ENCODE peak calls at places on chromosomes 1 and 21, in seven cellular contexts. I is keratinocyte, F is body of pancreas, K is uterus, P is pancreas, V is progenitor cell of endocrine pancreas, D is B cell. E is an unnamed sample.

GRCh38 chr1:22812993-22813790 is 102.6 kb downstream of the EPHB2 start:
- DNase-seq in I (no peak), F (no peak), K (no peak), P (peak; percentile 21), V (no peak), D (no peak), E (no peak)

GRCh38 chr1:36778773-36779172 is 255.5 kb downstream of the GRIK3 start:
- DNase-seq in I (no peak), F (no peak), K (no peak), P (no peak), V (no peak), D (no peak), E (no peak)

GRCh38 chr1:150863765-150864164 is 12.6 kb downstream of the ARNT start:
- DNase-seq in I (no peak), F (no peak), K (no peak), P (no peak), V (no peak), D (no peak), E (no peak)

GRCh38 chr21:36968414-36968813 is 1.9 kb upstream of the HLCS start:
- DNase-seq in I (no peak), F (no peak), K (no peak), P (no peak), V (no peak), D (no peak), E (no peak)

GRCh38 chr21:43959231-43960041 is 52.7 kb upstream of the TRAPPC10 start:
- DNase-seq in I (no peak), F (no peak), K (no peak), P (peak; percentile 54), V (no peak), D (peak; percentile 24), E (no peak)

GRCh38 chr1:197917813-197918646 is 858 bp downstream of the LHX9 start:
- DNase-seq in I (no peak), F (no peak), K (no peak), P (peak; percentile 73), V (no peak), D (peak; percentile 48), E (no peak)

GRCh38 chr1:207495816-207496792 is at the start of gene CR1:
- DNase-seq in I (no peak), F (no peak), K (no peak), P (peak; percentile 69), V (peak; percentile 26), D (peak; percentile 74), E (no peak)

GRCh38 chr1:42786097-42786496 is 1.3 kb downstream of the TMEM269 start:
- DNase-seq in I (no peak), F (no peak), K (no peak), P (no peak), V (no peak), D (no peak), E (no peak)

GRCh38 chr1:155892801-155893200 is 18.3 kb downstream of the RIT1 start:
- DNase-seq in I (no peak), F (no peak), K (no peak), P (no peak), V (no peak), D (no peak), E (no peak)

GRCh38 chr1:228902781-228903572 is 167.7 kb downstream of the RHOU start:
- DNase-seq in I (peak; percentile 2), F (peak; percentile 88), K (peak; percentile 88), P (peak; percentile 86), V (no peak), D (no peak), E (no peak)

GRCh38 chr1:26539722-26540121 is 10.2 kb downstream of the RPS6KA1 start:
- DNase-seq in I (no peak), F (no peak), K (no peak), P (no peak), V (no peak), D (no peak), E (no peak)

GRCh38 chr1:26537951-26538352 is 8.4 kb downstream of the RPS6KA1 start:
- DNase-seq in I (no peak), F (no peak), K (no peak), P (no peak), V (no peak), D (peak; percentile 64), E (no peak)

GRCh38 chr1:26540346-26540745 is 10.8 kb downstream of the RPS6KA1 start:
- DNase-seq in I (no peak), F (no peak), K (no peak), P (no peak), V (no peak), D (no peak), E (no peak)

GRCh38 chr1:26536521-26536920 is 7.0 kb downstream of the RPS6KA1 start:
- DNase-seq in I (no peak), F (no peak), K (no peak), P (no peak), V (no peak), D (no peak), E (no peak)

DNA sequence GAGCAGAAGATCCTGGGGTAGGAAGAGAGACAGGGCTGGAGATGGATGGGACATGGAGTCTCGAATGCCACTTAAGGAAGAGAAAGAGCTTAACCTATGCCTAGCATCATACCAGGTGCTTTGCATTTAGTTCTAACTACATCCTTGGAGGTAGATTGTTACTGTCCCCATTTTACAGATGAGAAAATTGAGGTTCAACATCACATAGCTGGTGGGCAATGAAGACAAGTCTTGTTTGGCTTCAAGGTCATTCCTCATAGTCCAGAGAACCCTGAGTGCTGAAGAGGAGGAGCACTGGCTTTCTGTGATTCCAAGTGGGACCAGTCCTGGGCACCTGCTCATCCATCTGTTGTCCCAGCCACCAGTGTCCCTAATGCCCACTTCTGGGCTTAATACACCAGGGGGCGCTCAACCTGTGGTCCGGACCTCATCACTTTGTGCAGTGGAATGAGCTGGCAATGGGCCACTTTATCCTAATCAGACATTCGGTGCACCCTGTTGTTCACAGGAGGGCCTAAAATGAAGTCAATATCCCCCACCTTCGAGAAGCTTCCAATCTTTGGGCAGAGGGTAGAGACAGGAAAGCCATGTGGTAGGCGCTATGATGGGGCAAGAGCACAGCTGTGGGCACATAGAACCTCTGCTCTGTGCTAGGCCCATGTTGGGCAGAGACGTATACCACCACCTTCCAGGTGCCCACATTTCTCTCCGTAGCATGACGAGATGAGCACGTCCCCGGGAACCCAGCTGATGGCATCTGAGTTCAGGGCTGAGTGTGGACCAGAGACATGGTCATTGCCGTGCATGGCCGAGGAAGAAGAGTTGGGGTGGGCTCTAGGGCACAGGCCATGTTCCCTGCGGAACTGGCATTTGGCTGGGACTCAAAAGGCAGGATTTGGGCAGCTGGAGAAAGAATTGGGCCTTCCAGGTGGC is 9.2 kb downstream of the RPS6KA1 start:
- DNase-seq in I (no peak), F (peak; percentile 46), K (no peak), P (no peak), V (no peak), D (no peak), E (no peak)
- TF ChIP-seq CTCF in I (peak; percentile 64), F (peak; percentile 43), K (no peak), P (no peak), V (peak; percentile 53), D (peak; percentile 37), E (peak; percentile 43)

GRCh38 chr1:185644531-185644930 is 89.7 kb upstream of the HMCN1 start:
- DNase-seq in I (peak; percentile 70), F (no peak), K (no peak), P (no peak), V (no peak), D (no peak), E (no peak)

GRCh38 chr1:185645686-185646085 is 88.5 kb upstream of the HMCN1 start:
- DNase-seq in I (no peak), F (no peak), K (no peak), P (no peak), V (no peak), D (no peak), E (no peak)

GRCh38 chr1:185646202-185646683 is 87.9 kb upstream of the HMCN1 start:
- DNase-seq in I (peak; percentile 95), F (peak; percentile 64), K (no peak), P (no peak), V (no peak), D (no peak), E (no peak)

GRCh38 chr1:185648858-185649589 is 85.2 kb upstream of the HMCN1 start:
- DNase-seq in I (no peak), F (no peak), K (no peak), P (no peak), V (no peak), D (no peak), E (no peak)

GRCh38 chr1:185645201-185645640 is 89.0 kb upstream of the HMCN1 start:
- DNase-seq in I (no peak), F (no peak), K (no peak), P (no peak), V (no peak), D (no peak), E (no peak)
- TF ChIP-seq CTCF in I (no peak), F (no peak), K (no peak), P (no peak), V (no peak), D (no peak), E (no peak)

GRCh38 chr1:113207019-113207418 is 134.0 kb downstream of the LRIG2 start:
- DNase-seq in I (no peak), F (no peak), K (no peak), P (no peak), V (no peak), D (no peak), E (no peak)

GRCh38 chr1:113215015-113215414 is 142.0 kb downstream of the LRIG2 start:
- DNase-seq in I (no peak), F (no peak), K (no peak), P (no peak), V (no peak), D (no peak), E (no peak)

GRCh38 chr1:113211467-113211866 is 138.5 kb downstream of the LRIG2 start:
- DNase-seq in I (no peak), F (no peak), K (no peak), P (no peak), V (no peak), D (no peak), E (no peak)

GRCh38 chr1:113205980-113206766 is 133.2 kb downstream of the LRIG2 start:
- DNase-seq in I (no peak), F (no peak), K (no peak), P (no peak), V (no peak), D (no peak), E (no peak)

DNA sequence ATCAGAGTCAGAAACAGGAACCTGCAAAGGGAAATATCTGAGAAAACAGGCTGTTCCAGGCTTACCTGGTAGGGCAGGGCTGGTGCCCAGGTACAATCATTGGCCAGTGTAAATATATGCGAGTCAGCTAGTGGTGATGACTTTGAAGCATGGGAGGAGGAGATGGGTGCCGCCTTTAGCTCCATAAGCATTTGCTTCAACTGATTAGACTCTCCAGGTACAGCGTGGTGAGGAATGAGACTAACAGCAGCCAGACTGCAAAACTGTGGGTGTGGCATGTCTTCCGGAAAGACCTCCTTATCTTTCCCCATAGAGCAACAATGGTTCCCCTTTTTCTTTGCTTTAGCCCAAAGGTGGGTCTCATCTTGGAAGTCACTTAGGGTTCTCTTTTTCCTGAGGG is 137.2 kb downstream of the LRIG2 start:
- DNase-seq in I (no peak), F (peak; percentile 54), K (no peak), P (no peak), V (no peak), D (no peak), E (no peak)
- TF ChIP-seq CTCF in I (no peak), F (no peak), K (no peak), P (no peak), V (no peak), D (no peak), E (no peak)

DNA sequence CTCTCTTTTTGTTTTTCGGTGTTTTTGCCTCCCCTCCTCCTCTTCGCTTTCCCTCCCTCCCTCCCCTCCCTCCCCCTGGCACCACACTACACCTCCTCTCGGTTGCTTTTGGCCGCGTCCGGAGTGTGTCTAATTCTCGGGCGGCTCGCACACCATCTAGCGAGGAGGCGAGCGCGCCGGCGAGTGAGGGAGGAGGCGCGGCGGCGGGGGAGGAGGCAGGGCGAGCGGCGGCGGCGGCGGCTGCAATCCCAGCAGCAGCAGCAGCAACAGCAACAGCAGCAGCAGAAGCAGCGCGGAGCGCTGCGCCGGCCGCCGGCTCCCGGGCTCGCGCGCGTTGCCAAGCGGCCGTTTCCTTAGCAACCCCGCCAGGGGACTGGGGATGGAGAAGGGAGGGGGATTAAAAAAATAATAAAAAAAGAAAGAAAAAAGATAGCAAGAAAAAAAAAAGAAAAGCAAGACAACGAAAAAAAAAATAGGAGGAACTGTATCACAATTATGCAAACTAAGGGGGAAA is 408 bp upstream of the NEGR1 start:
- DNase-seq in I (no peak), F (peak; percentile 69), K (peak; percentile 88), P (peak; percentile 86), V (peak; percentile 60), D (peak; percentile 55), E (peak; percentile 54)
- TF ChIP-seq CTCF in I (no peak), F (peak; percentile 29), K (no peak), P (no peak), V (no peak), D (no peak), E (no peak)